ENCODE peak calls at places on chromosomes 11 and 22, in seven cellular contexts. P, D, I, C, Q, F and Y are unnamed samples.

GRCh38 chr11:66277475-66278391 is at the start of gene CNIH2:
- DNase-seq in C (no peak), I (no peak), D (no peak), F (peak), Q (no peak), P (peak), Y (peak)

GRCh38 chr22:43396934-43397457 is 14.8 kb upstream of the MPPED1 start:
- DNase-seq in I (no peak), Q (no peak), D (no peak), P (no peak), C (no peak), F (no peak), Y (no peak)

GRCh38 chr11:67516806-67517205 is 6.4 kb downstream of the CABP2 start:
- DNase-seq in D (no peak), C (no peak), Q (no peak), F (no peak), P (no peak), I (no peak), Y (no peak)

GRCh38 chr22:26558246-26558895 is 31.6 kb downstream of the TPST2 start:
- DNase-seq in I (no peak), D (no peak), Q (no peak), P (no peak), F (no peak), C (no peak), Y (no peak)

GRCh38 chr11:72771507-72771906 is 19.3 kb upstream of the ARAP1 start:
- DNase-seq in I (no peak), Q (no peak), F (no peak), D (no peak), P (no peak), C (peak), Y (no peak)

GRCh38 chr11:726278-726915 is 20.4 kb downstream of the EPS8L2 start:
- DNase-seq in I (peak), Q (peak), P (peak), D (no peak), C (no peak), F (peak), Y (no peak)

GRCh38 chr11:35185696-35186095 is 46.7 kb downstream of the CD44 start:
- DNase-seq in P (no peak), F (no peak), Q (no peak), C (no peak), D (no peak), I (no peak), Y (no peak)

GRCh38 chr22:27879923-27880322 is 39.1 kb downstream of the PITPNB start:
- DNase-seq in I (peak), F (no peak), P (no peak), D (no peak), Q (no peak), C (peak), Y (no peak)

GRCh38 chr11:63553759-63554158 is 9.4 kb downstream of the PLAAT2 start:
- DNase-seq in F (peak), C (no peak), P (peak), Q (peak), I (no peak), D (no peak), Y (peak)

GRCh38 chr11:20522536-20522935 is 76.9 kb upstream of the SLC6A5 start:
- DNase-seq in D (no peak), F (no peak), Q (no peak), I (no peak), P (no peak), C (no peak), Y (no peak)

GRCh38 chr11:79406376-79406775 is 34.5 kb downstream of the TENM4 start:
- DNase-seq in Q (no peak), F (no peak), D (no peak), C (no peak), P (no peak), I (no peak), Y (no peak)

GRCh38 chr11:22957890-22958289 is 97.6 kb upstream of the CCDC179 start:
- DNase-seq in P (no peak), D (no peak), F (no peak), C (no peak), I (no peak), Q (no peak), Y (no peak)

GRCh38 chr11:68843052-68843561 is 1.4 kb upstream of the CPT1A start:
- DNase-seq in C (no peak), F (peak), Q (no peak), I (no peak), D (no peak), P (peak), Y (peak)

GRCh38 chr11:8789864-8790263 is 107.3 kb downstream of the RPL27A start:
- DNase-seq in D (no peak), F (no peak), P (no peak), C (no peak), I (no peak), Q (no peak), Y (no peak)

GRCh38 chr11:92455221-92455790 is 230.7 kb downstream of the FAT3 start:
- DNase-seq in Q (no peak), P (no peak), D (no peak), F (no peak), C (no peak), I (peak), Y (no peak)

GRCh38 chr11:26930518-26931247 is 63.2 kb upstream of the FIBIN start:
- DNase-seq in I (no peak), P (no peak), Q (no peak), D (peak), C (peak), F (no peak), Y (no peak)

GRCh38 chr11:69076129-69076791 is 27.5 kb downstream of the TPCN2 start:
- DNase-seq in D (no peak), I (peak), Q (no peak), C (peak), P (no peak), F (no peak), Y (no peak)

GRCh38 chr11:83572521-83572920 is 286.4 kb upstream of the CCDC90B start:
- DNase-seq in Q (no peak), C (peak), D (no peak), F (no peak), P (no peak), I (no peak), Y (no peak)

GRCh38 chr11:100691886-100692285 is 4.8 kb downstream of the ARHGAP42 start:
- DNase-seq in Q (no peak), D (no peak), C (no peak), F (no peak), P (no peak), I (no peak), Y (no peak)

GRCh38 chr22:46596819-46597218 is 23.4 kb upstream of the GRAMD4 start:
- DNase-seq in F (no peak), C (no peak), Q (no peak), D (no peak), P (no peak), I (peak), Y (no peak)

GRCh38 chr11:122074022-122074421 is 42.0 kb downstream of the BLID start:
- DNase-seq in I (no peak), Q (no peak), F (no peak), D (no peak), P (no peak), C (no peak), Y (no peak)

GRCh38 chr11:35231074-35231473 is 92.1 kb downstream of the CD44 start:
- DNase-seq in I (no peak), Q (no peak), C (no peak), F (no peak), P (no peak), D (no peak), Y (no peak)

GRCh38 chr11:82003671-82004148 is 730.0 kb downstream of the FAM181B start:
- DNase-seq in C (no peak), Q (no peak), I (peak), F (no peak), P (no peak), D (no peak), Y (no peak)

GRCh38 chr11:109697140-109697843 is 275.3 kb downstream of the C11orf87 start:
- DNase-seq in D (peak), F (no peak), Q (peak), C (peak), I (peak), P (no peak), Y (no peak)

GRCh38 chr11:66957971-66958231 is 282 bp downstream of the PC start:
- DNase-seq in I (no peak), D (no peak), Q (no peak), P (no peak), F (no peak), C (no peak), Y (no peak)

GRCh38 chr22:50141462-50141861 is 29.1 kb upstream of the PANX2 start:
- DNase-seq in C (no peak), P (no peak), F (no peak), D (no peak), I (no peak), Q (no peak), Y (no peak)

GRCh38 chr22:50139843-50140415 is 30.6 kb upstream of the PANX2 start:
- DNase-seq in D (no peak), F (no peak), C (no peak), Q (no peak), P (no peak), I (peak), Y (no peak)

GRCh38 chr22:50140615-50141014 is 29.9 kb upstream of the PANX2 start:
- DNase-seq in C (no peak), D (no peak), I (no peak), F (no peak), P (no peak), Q (no peak), Y (no peak)

GRCh38 chr22:50143096-50143495 is 27.4 kb upstream of the PANX2 start:
- DNase-seq in P (no peak), F (no peak), Q (no peak), I (no peak), D (no peak), C (no peak), Y (no peak)

DNA sequence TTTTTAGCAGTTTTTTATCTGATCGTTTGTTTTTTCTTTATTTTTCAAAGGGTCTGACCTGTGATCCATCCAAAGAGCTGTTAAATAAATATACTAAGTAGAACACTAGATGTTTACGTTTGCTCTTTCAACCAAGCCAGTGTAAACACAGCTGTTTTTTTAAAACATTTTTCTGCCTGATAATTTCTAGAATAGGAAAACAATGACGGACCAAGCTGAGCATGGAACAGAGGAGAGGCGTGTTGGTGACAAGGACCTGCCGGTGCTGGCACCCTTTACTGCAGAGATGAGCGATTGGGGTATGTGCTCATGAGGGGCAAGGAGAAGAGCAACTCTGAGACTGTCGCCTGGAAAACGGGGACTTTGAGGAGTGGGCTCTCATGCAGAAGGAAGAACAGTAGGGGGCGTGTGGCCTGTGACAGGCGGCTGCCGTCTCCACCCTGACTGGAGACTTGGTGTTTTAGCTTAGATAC is 28.6 kb upstream of the PANX2 start:
- DNase-seq in P (no peak), C (no peak), F (no peak), I (no peak), Q (no peak), D (no peak), Y (no peak)
- TF ChIP-seq CTCF in P (no peak), C (peak), F (no peak), I (no peak), Q (no peak), D (no peak), Y (no peak)

GRCh38 chr22:32676196-32676595 is 125.3 kb upstream of the TIMP3 start:
- DNase-seq in F (no peak), C (no peak), I (no peak), Q (no peak), D (no peak), P (no peak), Y (no peak)

GRCh38 chr22:32672542-32672941 is 129.0 kb upstream of the TIMP3 start:
- DNase-seq in P (no peak), F (no peak), Q (no peak), C (no peak), D (no peak), I (no peak), Y (no peak)

GRCh38 chr22:32677876-32678275 is 123.6 kb upstream of the TIMP3 start:
- DNase-seq in D (no peak), C (no peak), Q (no peak), I (peak), F (no peak), P (no peak), Y (no peak)

GRCh38 chr22:32680277-32680676 is 121.2 kb upstream of the TIMP3 start:
- DNase-seq in Q (no peak), F (no peak), D (no peak), I (no peak), C (no peak), P (no peak), Y (no peak)

GRCh38 chr22:32674925-32675825 is 126.3 kb upstream of the TIMP3 start:
- DNase-seq in Q (peak), I (no peak), C (no peak), F (no peak), D (no peak), P (no peak), Y (no peak)
- TF ChIP-seq CTCF in Q (no peak), I (no peak), C (peak), F (no peak), D (no peak), P (no peak), Y (no peak)

DNA sequence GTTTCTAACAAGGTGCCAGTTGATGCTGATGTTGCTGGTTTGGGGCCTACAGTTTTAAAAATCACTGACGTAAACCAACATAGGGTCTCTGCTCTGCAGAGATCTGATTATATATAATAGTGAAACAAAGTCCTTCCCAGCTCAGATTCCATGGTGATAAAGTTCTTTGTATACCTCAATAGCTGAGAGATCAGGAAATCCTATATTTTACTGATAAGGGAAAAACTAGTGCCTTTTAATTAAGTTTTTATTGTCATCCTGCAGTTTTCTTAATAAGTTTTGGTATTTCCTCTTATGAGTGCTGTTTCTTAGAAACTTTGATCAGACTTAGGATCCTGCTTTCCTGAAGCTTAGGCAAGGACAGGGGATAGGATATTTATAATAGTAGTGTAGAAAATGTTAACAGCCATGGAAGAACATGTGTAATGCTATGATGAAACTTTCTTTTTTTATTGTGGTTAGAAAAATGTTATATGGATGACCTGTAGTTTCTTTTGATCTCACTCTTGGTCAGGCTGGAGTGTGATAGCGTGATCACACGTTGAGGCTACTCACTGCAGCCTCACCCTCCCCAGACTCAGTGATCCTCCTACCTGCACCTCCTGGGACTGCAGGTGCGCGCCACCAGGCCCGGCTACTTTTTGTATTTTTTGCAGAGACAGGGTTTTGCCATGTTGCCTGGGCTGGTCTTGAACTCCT is 14.1 kb downstream of the CAPRIN1 start:
- DNase-seq in I (peak), F (no peak), C (peak), Q (no peak), P (no peak), D (no peak), Y (no peak)
- TF ChIP-seq CTCF in I (peak), F (peak), C (peak), Q (no peak), P (no peak), D (no peak), Y (peak)

GRCh38 chr11:74321487-74322188 is 10.2 kb upstream of the P4HA3 start:
- DNase-seq in D (no peak), C (no peak), P (no peak), Q (peak), F (no peak), I (peak), Y (no peak)
- TF ChIP-seq CTCF in D (peak), C (peak), P (peak), Q (no peak), F (peak), I (peak), Y (peak)

DNA sequence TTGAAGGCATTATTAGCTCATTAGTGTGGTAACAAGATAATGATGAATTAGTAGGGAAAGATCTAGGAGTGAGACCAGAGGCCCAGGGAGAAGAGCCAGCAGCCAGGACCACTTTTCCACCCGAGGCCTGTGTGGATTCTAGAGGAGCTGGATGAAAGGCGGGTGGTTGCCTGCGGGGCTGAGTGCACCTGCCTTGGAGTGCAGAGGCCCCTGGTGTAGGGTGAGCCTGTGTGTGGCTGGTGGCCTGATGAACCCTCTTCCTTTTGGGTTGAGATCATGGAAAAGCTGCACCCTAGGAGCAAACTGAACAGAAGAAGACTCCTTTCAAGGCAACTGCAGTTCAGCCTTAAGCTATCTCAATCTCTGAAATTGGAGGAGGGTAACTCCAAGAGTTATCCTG is 5.9 kb upstream of the TP53AIP1 start:
- DNase-seq in F (no peak), D (no peak), C (no peak), P (no peak), I (no peak), Q (no peak), Y (no peak)
- TF ChIP-seq CTCF in F (no peak), D (peak), C (no peak), P (no peak), I (peak), Q (no peak), Y (no peak)

GRCh38 chr11:106098893-106099553 is 21.6 kb downstream of the AASDHPPT start:
- DNase-seq in I (no peak), F (no peak), C (no peak), D (no peak), P (no peak), Q (no peak), Y (no peak)
- TF ChIP-seq CTCF in I (no peak), F (no peak), C (no peak), D (no peak), P (no peak), Q (no peak), Y (no peak)

DNA sequence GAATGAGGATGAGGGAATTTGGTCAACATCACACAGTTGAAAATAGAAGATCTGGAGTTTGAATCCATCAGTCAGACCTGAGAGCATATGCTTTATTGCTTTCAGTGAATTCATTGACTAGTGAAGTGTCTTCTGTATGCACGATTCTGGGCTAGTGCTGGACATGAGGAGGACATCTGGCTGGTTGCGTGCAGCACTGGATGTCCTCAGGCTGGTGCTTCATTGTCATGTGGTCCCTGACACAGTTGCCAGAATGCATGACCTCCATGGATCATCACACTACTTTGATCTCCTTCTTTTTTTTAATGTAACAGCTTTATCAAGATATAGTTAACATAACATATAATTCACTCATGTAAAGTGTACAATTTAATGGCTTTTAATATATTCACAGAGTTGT is 44.5 kb upstream of the MMP7 start:
- DNase-seq in I (no peak), F (no peak), C (no peak), D (no peak), Q (no peak), P (no peak), Y (no peak)
- TF ChIP-seq CTCF in I (no peak), F (no peak), C (no peak), D (no peak), Q (no peak), P (no peak), Y (no peak)

GRCh38 chr11:14249121-14249963 is 109.6 kb downstream of the RRAS2 start:
- DNase-seq in F (peak), C (peak), P (peak), Q (peak), I (peak), D (peak), Y (peak)

GRCh38 chr11:14242198-14242597 is 116.8 kb downstream of the RRAS2 start:
- DNase-seq in P (no peak), C (no peak), D (no peak), Q (peak), F (no peak), I (no peak), Y (no peak)

GRCh38 chr11:14242733-14243132 is 116.2 kb downstream of the RRAS2 start:
- DNase-seq in F (no peak), D (no peak), I (no peak), P (no peak), C (no peak), Q (no peak), Y (no peak)

GRCh38 chr11:14248577-14248976 is 110.4 kb downstream of the RRAS2 start:
- DNase-seq in Q (peak), C (no peak), I (no peak), P (peak), F (peak), D (no peak), Y (no peak)

DNA sequence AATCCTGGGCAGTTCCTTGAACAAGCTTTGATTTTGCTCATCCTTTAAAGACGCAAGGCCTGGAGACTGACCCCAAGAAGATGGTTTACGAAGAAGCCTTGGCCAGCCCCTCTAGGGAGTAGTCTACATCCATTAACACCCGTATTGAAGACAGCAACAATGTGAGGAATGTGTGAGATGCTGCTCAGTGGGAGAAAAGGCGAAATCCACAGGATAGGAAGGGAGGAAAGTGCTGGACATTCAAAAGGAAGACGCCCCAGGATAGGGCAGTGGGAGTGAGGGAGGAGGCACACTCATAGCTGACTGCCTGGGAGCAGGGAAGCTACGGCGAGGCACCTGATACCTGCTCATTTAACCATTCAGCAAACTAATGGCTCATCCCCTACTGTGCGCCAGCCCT is 114.1 kb downstream of the RRAS2 start:
- DNase-seq in F (no peak), P (no peak), C (no peak), I (no peak), Q (no peak), D (no peak), Y (no peak)
- TF ChIP-seq CTCF in F (no peak), P (no peak), C (no peak), I (no peak), Q (no peak), D (no peak), Y (no peak)